ENCODE peak calls at places on chromosomes 16 and 17, in ten cellular contexts. J is A549, R is PC-9, Q is GM13977, G is Calu3, N is ovary, C is IMR-90, T is lower leg skin, S is mesothelial cell of epicardium, E is nephron progenitor cell. B is an unnamed sample.

GRCh38 chr17:40646791-40647548 is 648 bp downstream of the SMARCE1 start:
- DNase-seq in J (peak; percentile 69), R (peak; percentile 37), Q (peak; percentile 50), G (no peak), N (no peak), C (peak; percentile 43), T (no peak), S (no peak), E (peak; percentile 31), B (no peak)

GRCh38 chr16:2043296-2043979 is 4.2 kb downstream of the NTHL1 start:
- DNase-seq in J (no peak), R (no peak), Q (no peak), G (no peak), N (no peak), C (no peak), T (no peak), S (no peak), E (no peak), B (no peak)

GRCh38 chr16:88882358-88883030 is 16.0 kb upstream of the PABPN1L start:
- DNase-seq in J (no peak), R (no peak), Q (no peak), G (no peak), N (no peak), C (no peak), T (peak; percentile 90), S (no peak), E (no peak), B (no peak)

GRCh38 chr17:51118330-51119195 is 2.1 kb downstream of the SPAG9 start:
- DNase-seq in J (no peak), R (no peak), Q (no peak), G (peak; percentile 41), N (peak; percentile 35), C (no peak), T (peak; percentile 86), S (no peak), E (no peak), B (no peak)

GRCh38 chr16:8655184-8655717 is 19.2 kb upstream of the ABAT start:
- DNase-seq in J (no peak), R (no peak), Q (peak; percentile 57), G (peak; percentile 62), N (no peak), C (peak; percentile 35), T (peak; percentile 58), S (no peak), E (peak; percentile 20), B (no peak)

GRCh38 chr16:75494696-75495601 is at the start of gene CHST6:
- DNase-seq in J (no peak), R (no peak), Q (peak; percentile 85), G (peak; percentile 76), N (no peak), C (no peak), T (no peak), S (no peak), E (peak; percentile 70), B (peak; percentile 55)

GRCh38 chr16:88454315-88455057 is 1.4 kb downstream of the ZFPM1 start:
- DNase-seq in J (peak; percentile 60), R (no peak), Q (no peak), G (no peak), N (peak; percentile 54), C (no peak), T (no peak), S (no peak), E (peak; percentile 35), B (no peak)

GRCh38 chr16:59601452-59601851 is 867.3 kb upstream of the GOT2 start:
- DNase-seq in J (no peak), R (no peak), Q (no peak), G (no peak), N (no peak), C (no peak), T (no peak), S (no peak), E (no peak), B (no peak)

GRCh38 chr17:44004077-44004760 is at the start of gene NAGS:
- DNase-seq in J (no peak), R (no peak), Q (no peak), G (peak; percentile 27), N (peak; percentile 44), C (no peak), T (no peak), S (no peak), E (peak; percentile 50), B (no peak)

GRCh38 chr17:3659541-3660111 is 8.8 kb downstream of the TAX1BP3 start:
- DNase-seq in J (peak; percentile 80), R (peak; percentile 45), Q (no peak), G (peak; percentile 50), N (peak; percentile 88), C (peak; percentile 83), T (peak; percentile 90), S (no peak), E (no peak), B (no peak)

GRCh38 chr17:332023-332422 is 20.6 kb downstream of the RPH3AL start:
- DNase-seq in J (no peak), R (no peak), Q (no peak), G (no peak), N (peak; percentile 76), C (no peak), T (no peak), S (no peak), E (no peak), B (no peak)

GRCh38 chr17:4948166-4948996 is at the start of gene PFN1:
- DNase-seq in J (peak; percentile 98), R (peak; percentile 82), Q (peak; percentile 95), G (peak; percentile 83), N (peak; percentile 87), C (peak; percentile 91), T (peak; percentile 97), S (peak; percentile 77), E (peak; percentile 82), B (peak; percentile 51)

GRCh38 chr17:3867606-3868005 is 21.6 kb upstream of the NCBP3 start:
- DNase-seq in J (no peak), R (no peak), Q (no peak), G (no peak), N (no peak), C (no peak), T (no peak), S (no peak), E (no peak), B (no peak)

DNA sequence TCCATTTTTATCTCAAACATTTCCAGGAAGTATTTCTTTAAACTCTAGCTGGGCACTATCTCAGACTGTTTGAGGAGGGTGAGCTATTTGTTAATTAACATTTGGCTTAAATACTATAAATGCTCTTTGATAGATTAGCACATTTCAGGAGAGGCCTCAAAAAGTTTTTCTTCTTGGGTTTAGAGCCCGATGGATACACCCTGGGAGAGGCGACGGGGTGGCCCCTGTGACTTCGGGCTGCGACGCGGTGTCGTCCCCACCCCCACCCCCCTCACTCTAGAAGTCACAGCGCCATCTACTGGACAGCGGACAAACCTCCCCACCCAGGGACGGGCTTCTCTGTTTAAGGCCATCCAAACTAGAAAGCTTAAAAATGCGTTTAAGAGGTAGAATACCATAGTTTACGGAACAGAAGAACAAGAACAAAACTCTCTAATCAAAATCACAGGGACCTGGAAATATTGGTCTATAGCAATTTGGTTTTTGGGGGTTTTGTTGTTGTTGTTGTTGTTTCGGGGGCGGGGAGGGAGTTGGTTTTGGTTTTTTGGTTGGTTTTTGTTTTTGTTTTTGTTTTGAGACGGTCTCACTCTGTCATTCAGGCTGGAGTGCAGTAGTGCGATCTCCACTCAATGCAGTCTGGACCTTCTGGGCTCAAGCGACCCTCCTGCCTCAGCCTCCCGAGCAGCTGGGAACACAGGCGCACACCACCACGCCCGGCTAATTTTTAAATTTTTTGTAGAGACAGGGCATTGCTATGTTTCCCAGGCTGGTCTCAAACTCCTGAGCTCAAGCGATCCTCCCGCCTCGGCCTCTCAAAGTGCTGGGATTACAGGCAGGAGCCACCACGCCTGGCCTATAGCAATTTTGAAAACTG is 254.4 kb downstream of the C16orf95 start:
- DNase-seq in J (peak; percentile 91), R (no peak), Q (peak; percentile 86), G (peak; percentile 78), N (peak; percentile 51), C (peak; percentile 67), T (peak; percentile 86), S (peak; percentile 73), E (peak; percentile 85), B (peak; percentile 63)
- TF ChIP-seq CTCF in J (peak; percentile 84), R (peak; percentile 88), Q (peak; percentile 78), G (peak; percentile 85), N (peak; percentile 47), C (peak; percentile 91), T (no peak), S (peak; percentile 86), E (peak; percentile 83), B (peak; percentile 79)

DNA sequence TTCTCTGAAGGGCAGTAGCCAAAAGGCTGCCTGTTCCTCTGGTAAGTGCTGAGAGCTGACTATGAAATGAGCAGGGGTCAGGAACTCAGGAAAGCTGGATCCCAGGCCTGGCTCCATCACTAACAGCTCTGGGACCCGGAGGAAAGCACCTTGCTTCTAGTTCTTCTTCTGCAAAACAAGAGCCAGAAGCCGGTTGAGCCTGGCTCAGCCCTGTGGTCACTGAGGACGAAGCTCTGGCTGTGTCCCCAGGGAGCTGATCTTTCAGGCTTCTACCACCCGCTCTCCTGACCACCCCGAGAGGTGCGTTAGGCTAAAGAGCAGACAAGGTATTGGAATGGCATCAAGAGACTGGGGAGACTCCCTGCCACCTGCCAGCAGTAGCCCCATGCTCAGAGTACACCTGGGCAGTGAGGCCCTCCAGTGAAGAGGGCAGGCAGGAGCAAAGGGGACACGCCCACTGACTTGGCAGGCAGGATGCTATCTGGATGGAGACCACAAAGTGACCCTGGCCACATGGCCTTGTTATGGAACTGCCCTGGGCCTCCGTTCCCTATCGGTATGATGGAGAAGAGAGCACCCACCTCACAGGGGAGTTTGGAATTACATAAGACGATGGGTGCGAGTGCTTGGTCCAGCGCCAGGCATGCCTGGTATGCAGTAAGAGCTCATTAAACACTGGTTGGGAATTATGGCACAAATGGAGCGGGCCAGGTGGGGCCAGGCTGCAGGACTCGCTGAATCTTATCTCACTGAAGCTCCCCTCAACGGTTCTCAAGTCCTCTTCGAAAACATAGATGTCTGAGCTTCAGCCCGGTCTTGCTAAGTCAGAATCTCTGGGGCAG is 61.4 kb downstream of the COG7 start:
- DNase-seq in J (no peak), R (no peak), Q (no peak), G (no peak), N (no peak), C (no peak), T (no peak), S (no peak), E (no peak), B (no peak)
- TF ChIP-seq CTCF in J (no peak), R (no peak), Q (no peak), G (no peak), N (no peak), C (no peak), T (no peak), S (no peak), E (no peak), B (no peak)

DNA sequence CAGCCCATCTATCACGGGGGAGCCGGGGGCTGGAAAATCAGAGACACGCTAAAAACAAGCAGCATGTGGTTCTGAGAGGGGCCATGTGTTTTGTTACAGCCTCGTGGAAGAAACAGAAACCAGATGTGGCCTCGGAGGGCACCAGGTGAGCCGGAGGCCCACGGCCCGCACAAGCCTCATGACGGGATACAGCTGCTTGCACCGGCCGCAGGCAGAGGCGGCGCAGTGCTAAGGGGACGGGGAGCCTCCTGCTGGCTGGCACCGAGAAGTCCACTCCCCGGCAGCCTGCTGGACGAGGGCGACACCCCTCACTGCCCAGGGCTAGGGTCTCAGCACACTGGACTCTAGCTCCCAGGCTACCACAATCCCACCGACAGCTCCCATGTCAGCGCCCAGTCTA is 19.2 kb downstream of the NDUFAF8 start:
- DNase-seq in J (no peak), R (no peak), Q (no peak), G (no peak), N (no peak), C (no peak), T (no peak), S (no peak), E (peak; percentile 72), B (no peak)
- TF ChIP-seq CTCF in J (no peak), R (no peak), Q (no peak), G (no peak), N (no peak), C (no peak), T (no peak), S (no peak), E (peak; percentile 53), B (peak; percentile 28)

GRCh38 chr17:9120471-9120870 is 99.2 kb downstream of the NTN1 start:
- DNase-seq in J (no peak), R (no peak), Q (no peak), G (no peak), N (no peak), C (no peak), T (no peak), S (no peak), E (peak; percentile 29), B (no peak)
- TF ChIP-seq CTCF in J (peak; percentile 17), R (no peak), Q (peak; percentile 41), G (no peak), N (no peak), C (no peak), T (no peak), S (no peak), E (no peak), B (peak; percentile 37)